ENCODE peak calls at places on chromosomes 6 and 20, in seven cellular contexts. One of them, this sample, is unnamed.

GRCh38 chr6:69827491-69827890 is 30.7 kb upstream of the LMBRD1 start:
- DNase-seq in amniotic stem cell: no peak
- DNase-seq in activated B cell treated with CpG ODN at 0.5 μM for 24 hours: no peak
- DNase-seq in psoas muscle: no peak
- DNase-seq in GM13976: no peak
- DNase-seq in EH: peak
- DNase-seq in KBM-7: no peak
- DNase-seq in this sample: peak

GRCh38 chr6:132764370-132764769 is 6.7 kb upstream of the VNN2 start:
- DNase-seq in amniotic stem cell: peak
- DNase-seq in activated B cell treated with CpG ODN at 0.5 μM for 24 hours: no peak
- DNase-seq in psoas muscle: no peak
- DNase-seq in GM13976: no peak
- DNase-seq in EH: peak
- DNase-seq in KBM-7: no peak
- DNase-seq in this sample: peak

GRCh38 chr20:62887147-62887859 is 25.7 kb upstream of the TCFL5 start:
- DNase-seq in amniotic stem cell: no peak
- DNase-seq in activated B cell treated with CpG ODN at 0.5 μM for 24 hours: no peak
- DNase-seq in psoas muscle: peak
- DNase-seq in GM13976: no peak
- DNase-seq in EH: peak
- DNase-seq in KBM-7: no peak
- DNase-seq in this sample: peak

GRCh38 chr20:4697189-4697873 is 24.4 kb upstream of the PRND start:
- DNase-seq in amniotic stem cell: no peak
- DNase-seq in activated B cell treated with CpG ODN at 0.5 μM for 24 hours: no peak
- DNase-seq in psoas muscle: no peak
- DNase-seq in GM13976: no peak
- DNase-seq in EH: no peak
- DNase-seq in KBM-7: no peak
- DNase-seq in this sample: no peak

GRCh38 chr6:79878142-79878748 is 69.1 kb downstream of the ELOVL4 start:
- DNase-seq in amniotic stem cell: no peak
- DNase-seq in activated B cell treated with CpG ODN at 0.5 μM for 24 hours: no peak
- DNase-seq in psoas muscle: no peak
- DNase-seq in GM13976: no peak
- DNase-seq in EH: no peak
- DNase-seq in KBM-7: no peak
- DNase-seq in this sample: no peak

GRCh38 chr6:10163159-10163962 is 251.5 kb downstream of the TFAP2A start:
- DNase-seq in amniotic stem cell: no peak
- DNase-seq in activated B cell treated with CpG ODN at 0.5 μM for 24 hours: no peak
- DNase-seq in psoas muscle: no peak
- DNase-seq in GM13976: no peak
- DNase-seq in EH: no peak
- DNase-seq in KBM-7: no peak
- DNase-seq in this sample: no peak

GRCh38 chr20:34736106-34736505 is 32.0 kb downstream of the TP53INP2 start:
- DNase-seq in amniotic stem cell: no peak
- DNase-seq in activated B cell treated with CpG ODN at 0.5 μM for 24 hours: no peak
- DNase-seq in psoas muscle: peak
- DNase-seq in GM13976: no peak
- DNase-seq in EH: no peak
- DNase-seq in KBM-7: no peak
- DNase-seq in this sample: no peak

GRCh38 chr6:127352519-127352918 is 9.1 kb upstream of the ECHDC1 start:
- DNase-seq in amniotic stem cell: no peak
- DNase-seq in activated B cell treated with CpG ODN at 0.5 μM for 24 hours: no peak
- DNase-seq in psoas muscle: no peak
- DNase-seq in GM13976: no peak
- DNase-seq in EH: no peak
- DNase-seq in KBM-7: peak
- DNase-seq in this sample: no peak

GRCh38 chr6:137427670-137428290 is 66.4 kb downstream of the OLIG3 start:
- DNase-seq in amniotic stem cell: no peak
- DNase-seq in activated B cell treated with CpG ODN at 0.5 μM for 24 hours: no peak
- DNase-seq in psoas muscle: no peak
- DNase-seq in GM13976: no peak
- DNase-seq in EH: no peak
- DNase-seq in KBM-7: no peak
- DNase-seq in this sample: no peak

GRCh38 chr6:33008944-33009861 is at the start of gene HLA-DOA:
- DNase-seq in amniotic stem cell: no peak
- DNase-seq in activated B cell treated with CpG ODN at 0.5 μM for 24 hours: peak
- DNase-seq in psoas muscle: no peak
- DNase-seq in GM13976: peak
- DNase-seq in EH: peak
- DNase-seq in KBM-7: peak
- DNase-seq in this sample: peak

GRCh38 chr6:72305971-72306370 is 315.9 kb upstream of the KCNQ5 start:
- DNase-seq in amniotic stem cell: no peak
- DNase-seq in activated B cell treated with CpG ODN at 0.5 μM for 24 hours: no peak
- DNase-seq in psoas muscle: no peak
- DNase-seq in GM13976: no peak
- DNase-seq in EH: no peak
- DNase-seq in KBM-7: no peak
- DNase-seq in this sample: no peak

GRCh38 chr6:35064508-35065440 is 76.4 kb downstream of the TCP11 start:
- DNase-seq in amniotic stem cell: no peak
- DNase-seq in activated B cell treated with CpG ODN at 0.5 μM for 24 hours: no peak
- DNase-seq in psoas muscle: peak
- DNase-seq in GM13976: no peak
- DNase-seq in EH: peak
- DNase-seq in KBM-7: no peak
- DNase-seq in this sample: no peak

GRCh38 chr6:44304282-44305199 is 8.6 kb downstream of the AARS2 start:
- DNase-seq in amniotic stem cell: no peak
- DNase-seq in activated B cell treated with CpG ODN at 0.5 μM for 24 hours: peak
- DNase-seq in psoas muscle: peak
- DNase-seq in GM13976: peak
- DNase-seq in EH: peak
- DNase-seq in KBM-7: peak
- DNase-seq in this sample: peak

GRCh38 chr20:58179432-58180099 is 48.9 kb downstream of the ANKRD60 start:
- DNase-seq in amniotic stem cell: no peak
- DNase-seq in activated B cell treated with CpG ODN at 0.5 μM for 24 hours: peak
- DNase-seq in psoas muscle: peak
- DNase-seq in GM13976: peak
- DNase-seq in EH: peak
- DNase-seq in KBM-7: peak
- DNase-seq in this sample: no peak

GRCh38 chr6:107488875-107489635 is 862 bp upstream of the SOBP start:
- DNase-seq in amniotic stem cell: no peak
- DNase-seq in activated B cell treated with CpG ODN at 0.5 μM for 24 hours: peak
- DNase-seq in psoas muscle: peak
- DNase-seq in GM13976: peak
- DNase-seq in EH: peak
- DNase-seq in KBM-7: peak
- DNase-seq in this sample: peak

GRCh38 chr6:57421503-57421902 is 104.1 kb downstream of the PRIM2 start:
- DNase-seq in amniotic stem cell: no peak
- DNase-seq in activated B cell treated with CpG ODN at 0.5 μM for 24 hours: no peak
- DNase-seq in psoas muscle: no peak
- DNase-seq in GM13976: no peak
- DNase-seq in EH: peak
- DNase-seq in KBM-7: peak
- DNase-seq in this sample: no peak

GRCh38 chr6:29926795-29927427 is 15.4 kb upstream of the HLA-A start:
- DNase-seq in amniotic stem cell: peak
- DNase-seq in activated B cell treated with CpG ODN at 0.5 μM for 24 hours: peak
- DNase-seq in psoas muscle: peak
- DNase-seq in GM13976: peak
- DNase-seq in EH: peak
- DNase-seq in KBM-7: peak
- DNase-seq in this sample: peak

GRCh38 chr6:27553123-27553904 is 80.4 kb upstream of the ZNF184 start:
- DNase-seq in amniotic stem cell: no peak
- DNase-seq in activated B cell treated with CpG ODN at 0.5 μM for 24 hours: no peak
- DNase-seq in psoas muscle: no peak
- DNase-seq in GM13976: peak
- DNase-seq in EH: peak
- DNase-seq in KBM-7: no peak
- DNase-seq in this sample: peak

This sample was measured in IMR-90.